ENCODE peak calls at places on chromosomes 11 and 22, in eight cellular contexts. V is coronary artery, Z is colonic mucosa, U is sigmoid colon, Q is fibroblast of villous mesenchyme, F is psoas muscle, M is ovary, K is tibial nerve. J is an unnamed sample.

GRCh38 chr11:72569966-72570892 is 104.0 kb downstream of the PDE2A start:
- DNase-seq in V (no peak), Z (no peak), U (no peak), Q (peak), F (no peak), M (no peak), K (no peak), J (no peak)

GRCh38 chr11:68997124-68997994 is 15.7 kb downstream of the MRGPRF start:
- DNase-seq in V (peak), Z (peak), U (peak), Q (no peak), F (peak), M (peak), K (peak), J (no peak)

GRCh38 chr11:43984519-43985385 is 42.3 kb downstream of the C11orf96 start:
- DNase-seq in V (peak), Z (no peak), U (no peak), Q (no peak), F (no peak), M (no peak), K (no peak), J (no peak)

GRCh38 chr11:110529043-110529442 is 99.3 kb downstream of the FDX1 start:
- DNase-seq in V (no peak), Z (no peak), U (no peak), Q (peak), F (no peak), M (no peak), K (no peak), J (no peak)

GRCh38 chr11:35524780-35525179 is 636 bp downstream of the PAMR1 start:
- DNase-seq in V (no peak), Z (no peak), U (no peak), Q (no peak), F (no peak), M (no peak), K (no peak), J (no peak)

GRCh38 chr11:1879941-1880720 is 11.6 kb downstream of the PRR33 start:
- DNase-seq in V (peak), Z (peak), U (peak), Q (no peak), F (peak), M (peak), K (peak), J (no peak)

GRCh38 chr11:44731685-44732411 is 5.1 kb downstream of the TSPAN18 start:
- DNase-seq in V (no peak), Z (no peak), U (peak), Q (no peak), F (no peak), M (no peak), K (no peak), J (no peak)

GRCh38 chr11:65132988-65133700 is 1.2 kb downstream of the SYVN1 start:
- DNase-seq in V (peak), Z (peak), U (peak), Q (no peak), F (no peak), M (peak), K (no peak), J (no peak)

GRCh38 chr11:61581931-61582330 is 1.1 kb upstream of the SYT7 start:
- DNase-seq in V (no peak), Z (no peak), U (no peak), Q (no peak), F (no peak), M (no peak), K (no peak), J (no peak)

GRCh38 chr11:45461514-45461913 is 175.4 kb upstream of the SYT13 start:
- DNase-seq in V (no peak), Z (no peak), U (no peak), Q (no peak), F (no peak), M (no peak), K (no peak), J (no peak)

GRCh38 chr11:33967451-33967850 is 75.6 kb upstream of the LMO2 start:
- DNase-seq in V (no peak), Z (no peak), U (no peak), Q (no peak), F (no peak), M (no peak), K (no peak), J (no peak)

GRCh38 chr11:107697291-107697690 is 14.6 kb downstream of the SLN start:
- DNase-seq in V (no peak), Z (no peak), U (no peak), Q (no peak), F (no peak), M (no peak), K (no peak), J (no peak)

GRCh38 chr11:20672575-20672974 is 3.2 kb downstream of the NELL1 start:
- DNase-seq in V (no peak), Z (no peak), U (no peak), Q (no peak), F (no peak), M (no peak), K (no peak), J (no peak)

GRCh38 chr11:18367431-18367830 is 26.9 kb upstream of the LDHA start:
- DNase-seq in V (no peak), Z (no peak), U (no peak), Q (no peak), F (no peak), M (no peak), K (no peak), J (no peak)

GRCh38 chr11:90448280-90448679 is 225.4 kb upstream of the CHORDC1 start:
- DNase-seq in V (no peak), Z (no peak), U (no peak), Q (no peak), F (no peak), M (no peak), K (no peak), J (no peak)

GRCh38 chr11:9719949-9720646 is 56.2 kb downstream of the SWAP70 start:
- DNase-seq in V (no peak), Z (no peak), U (no peak), Q (no peak), F (no peak), M (no peak), K (no peak), J (no peak)

GRCh38 chr11:86151188-86152005 is 82.5 kb upstream of the PICALM start:
- DNase-seq in V (peak), Z (no peak), U (peak), Q (no peak), F (no peak), M (peak), K (no peak), J (no peak)

GRCh38 chr22:38127869-38128268 is 17.4 kb upstream of the BAIAP2L2 start:
- DNase-seq in V (no peak), Z (no peak), U (no peak), Q (no peak), F (no peak), M (no peak), K (no peak), J (no peak)

DNA sequence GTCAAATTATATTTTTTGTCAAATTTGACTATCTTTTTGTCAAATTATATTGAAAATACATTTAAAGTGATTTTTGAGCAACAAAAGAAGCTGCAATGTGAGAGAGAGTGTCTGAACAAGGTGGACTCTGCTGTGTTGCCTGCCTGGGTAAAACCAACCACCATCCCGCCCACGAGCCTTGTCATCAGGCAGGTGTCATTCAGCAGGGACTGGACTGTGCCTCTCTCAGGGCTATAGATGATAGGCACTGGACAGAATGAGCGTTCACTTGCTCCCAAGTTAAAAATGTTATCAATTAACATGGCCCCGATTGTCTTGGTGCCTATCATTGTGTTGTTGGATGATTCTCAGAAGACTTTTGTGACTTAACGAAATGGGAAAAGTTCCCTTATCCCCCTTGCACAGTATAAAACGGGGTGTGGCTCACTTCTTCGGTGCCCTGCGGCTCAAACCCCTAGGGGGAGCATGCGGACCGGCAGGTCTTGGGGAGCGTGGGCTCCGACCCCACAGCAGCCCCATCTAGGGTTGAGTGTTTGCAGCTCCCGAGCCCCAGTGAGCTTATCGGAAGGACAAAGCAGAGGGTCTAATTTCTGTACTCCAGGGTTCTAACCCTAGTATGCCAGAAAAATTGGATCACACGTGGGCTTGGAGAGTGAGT is 1.7 kb downstream of the APOL5 start:
- DNase-seq in V (no peak), Z (no peak), U (no peak), Q (no peak), F (no peak), M (no peak), K (no peak), J (no peak)
- TF ChIP-seq CTCF in V (no peak), Z (no peak), U (no peak), Q (no peak), F (no peak), M (no peak), K (no peak), J (no peak)

GRCh38 chr22:32353840-32354239 is 3.8 kb upstream of the RFPL3 start:
- DNase-seq in V (no peak), Z (no peak), U (no peak), Q (no peak), F (no peak), M (no peak), K (no peak), J (no peak)
- H3K4me3 ChIP-seq in V (peak), Z (no peak), U (no peak), Q (no peak), F (no peak), M (no peak), K (no peak), J (no peak)

DNA sequence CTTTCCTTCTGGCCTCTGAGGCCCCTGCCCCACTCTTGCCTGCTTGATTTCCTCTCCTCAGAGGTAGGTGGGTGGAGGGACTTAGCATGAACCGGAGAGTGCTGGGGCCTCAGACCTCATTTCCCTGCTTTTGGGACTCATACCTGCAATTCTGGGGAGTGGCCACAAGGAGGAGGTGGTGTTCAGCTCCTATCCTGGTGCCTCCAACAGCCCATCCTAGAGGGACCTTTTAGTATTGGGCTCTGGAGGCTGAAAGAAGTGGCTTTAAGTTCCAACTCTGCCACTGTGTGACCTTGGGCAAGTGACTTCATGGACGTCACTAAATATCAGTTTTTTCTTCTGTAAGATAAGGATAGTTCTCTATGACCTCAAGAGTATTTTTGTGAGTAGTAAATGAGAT is 98.6 kb downstream of the KIAA1671 start:
- DNase-seq in V (no peak), Z (no peak), U (no peak), Q (no peak), F (no peak), M (no peak), K (no peak), J (no peak)
- TF ChIP-seq CTCF in V (no peak), Z (no peak), U (no peak), Q (peak), F (peak), M (no peak), K (peak), J (peak)

GRCh38 chr22:46088541-46089311 is 61.6 kb upstream of the PPARA start:
- DNase-seq in V (peak), Z (no peak), U (peak), Q (peak), F (peak), M (peak), K (peak), J (no peak)

GRCh38 chr22:46085831-46086576 is 64.3 kb upstream of the PPARA start:
- DNase-seq in V (peak), Z (peak), U (peak), Q (peak), F (peak), M (peak), K (peak), J (no peak)

GRCh38 chr22:46087816-46088277 is 62.5 kb upstream of the PPARA start:
- DNase-seq in V (peak), Z (peak), U (peak), Q (peak), F (peak), M (peak), K (peak), J (peak)

GRCh38 chr22:46086577-46087335 is 63.6 kb upstream of the PPARA start:
- DNase-seq in V (peak), Z (no peak), U (peak), Q (peak), F (peak), M (no peak), K (peak), J (no peak)

GRCh38 chr22:46087336-46087690 is 63.0 kb upstream of the PPARA start:
- DNase-seq in V (no peak), Z (no peak), U (no peak), Q (no peak), F (no peak), M (no peak), K (no peak), J (no peak)
- H3K4me3 ChIP-seq in V (peak), Z (no peak), U (no peak), Q (peak), F (peak), M (peak), K (peak), J (peak)

GRCh38 chr11:133072366-133072765 is 459.9 kb downstream of the OPCML start:
- DNase-seq in V (no peak), Z (no peak), U (no peak), Q (no peak), F (no peak), M (no peak), K (no peak), J (no peak)

GRCh38 chr11:133072858-133073582 is 459.3 kb downstream of the OPCML start:
- DNase-seq in V (no peak), Z (no peak), U (no peak), Q (no peak), F (no peak), M (no peak), K (no peak), J (no peak)

GRCh38 chr11:133070053-133070713 is 462.1 kb downstream of the OPCML start:
- DNase-seq in V (no peak), Z (no peak), U (no peak), Q (no peak), F (no peak), M (no peak), K (no peak), J (no peak)

GRCh38 chr11:133075351-133075750 is 456.9 kb downstream of the OPCML start:
- DNase-seq in V (no peak), Z (no peak), U (no peak), Q (no peak), F (no peak), M (no peak), K (no peak), J (no peak)

GRCh38 chr11:133070790-133071189 is 461.5 kb downstream of the OPCML start:
- DNase-seq in V (no peak), Z (no peak), U (no peak), Q (no peak), F (no peak), M (no peak), K (no peak), J (no peak)
- TF ChIP-seq CTCF in V (no peak), Z (no peak), U (no peak), Q (no peak), F (no peak), M (no peak), K (no peak), J (no peak)

GRCh38 chr22:25281675-25282345 is 62.4 kb downstream of the CRYBB2 start:
- DNase-seq in V (no peak), Z (no peak), U (no peak), Q (no peak), F (no peak), M (no peak), K (no peak), J (no peak)

GRCh38 chr22:25282671-25283561 is 63.5 kb downstream of the CRYBB2 start:
- DNase-seq in V (no peak), Z (no peak), U (no peak), Q (no peak), F (no peak), M (no peak), K (no peak), J (no peak)

DNA sequence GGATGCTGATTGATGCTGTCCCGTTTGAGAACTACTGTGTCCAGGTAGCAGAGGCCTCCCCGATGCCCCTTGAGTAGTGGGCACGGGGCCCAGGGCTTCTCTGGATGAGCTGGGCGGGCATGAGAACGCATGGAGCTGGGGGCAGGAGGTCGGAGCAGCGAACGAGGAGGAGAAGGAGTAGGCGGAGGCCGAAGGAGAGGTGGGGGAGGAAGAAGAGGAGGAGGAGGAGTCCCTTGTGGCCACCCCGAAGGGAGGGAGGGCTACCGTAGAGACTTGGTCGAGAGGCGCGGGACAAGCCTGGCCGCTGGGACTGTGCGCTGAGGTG is 62.9 kb downstream of the CRYBB2 start:
- DNase-seq in V (no peak), Z (no peak), U (no peak), Q (no peak), F (no peak), M (no peak), K (no peak), J (no peak)
- H3K4me3 ChIP-seq in V (peak), Z (no peak), U (no peak), Q (no peak), F (no peak), M (no peak), K (no peak), J (no peak)

GRCh38 chr22:33083212-33083611 is 25.0 kb upstream of the SYN3 start:
- DNase-seq in V (no peak), Z (no peak), U (no peak), Q (no peak), F (no peak), M (no peak), K (no peak), J (no peak)
- TF ChIP-seq CTCF in V (no peak), Z (no peak), U (no peak), Q (no peak), F (no peak), M (no peak), K (no peak), J (no peak)